ENCODE peak calls at places on chromosome 19, in four cellular contexts. U is body of pancreas; B is activated CD8-positive, alpha-beta memory T cell treated with anti-CD3 and anti-CD28 coated beads, Interleukin-2, amount 50 U/mL, for 4 hours; R is WTC11. Y is an unnamed sample.

GRCh38 chr19:18091217-18091608 is 4.5 kb upstream of the IL12RB1 start:
- DNase-seq in U (peak; percentile 33), B (peak; percentile 84), R (no peak), Y (peak; percentile 74)

GRCh38 chr19:58123354-58123753 is 25.3 kb upstream of the ZSCAN18 start:
- DNase-seq in U (no peak), B (no peak), R (no peak), Y (no peak)

GRCh38 chr19:49413348-49413747 is 9.9 kb downstream of the PTH2 start:
- DNase-seq in U (no peak), B (no peak), R (no peak), Y (no peak)

GRCh38 chr19:38706792-38707511 is 37.3 kb downstream of the CAPN12 start:
- DNase-seq in U (no peak), B (no peak), R (no peak), Y (peak; percentile 50)

GRCh38 chr19:14554382-14554812 is 17.5 kb downstream of the NDUFB7 start:
- DNase-seq in U (peak; percentile 20), B (no peak), R (no peak), Y (peak; percentile 14)

GRCh38 chr19:39841041-39841440 is 5.1 kb downstream of the FBL start:
- DNase-seq in U (no peak), B (no peak), R (no peak), Y (no peak)

GRCh38 chr19:9971341-9971897 is 35.1 kb upstream of the OLFM2 start:
- DNase-seq in U (no peak), B (no peak), R (no peak), Y (no peak)

GRCh38 chr19:33008738-33009137 is 36.7 kb downstream of the FAAP24 start:
- DNase-seq in U (no peak), B (no peak), R (no peak), Y (no peak)

GRCh38 chr19:2016041-2016807 is 710 bp upstream of the BTBD2 start:
- DNase-seq in U (peak; percentile 79), B (peak; percentile 52), R (peak; percentile 57), Y (peak; percentile 84)

GRCh38 chr19:40588926-40589569 is 12.1 kb upstream of the LTBP4 start:
- DNase-seq in U (no peak), B (no peak), R (no peak), Y (no peak)

GRCh38 chr19:15138427-15138826 is 31.2 kb downstream of the SYDE1 start:
- DNase-seq in U (no peak), B (no peak), R (no peak), Y (no peak)

Y was measured in right cardiac atrium.